ENCODE peak calls at places on chromosomes 5 and 9, in four cellular contexts. K, I, R and F are unnamed samples.

GRCh38 chr9:78072586-78073199 is 41.1 kb upstream of the GNAQ start:
- ATAC-seq in K (no peak), I (no peak), R (no peak), F (no peak)

GRCh38 chr5:133051117-133051546 is 681 bp upstream of the HSPA4 start:
- ATAC-seq in K (peak; percentile 1), I (no peak), R (no peak), F (peak; percentile 3)

GRCh38 chr5:73122875-73123810 is 2.8 kb downstream of the TMEM171 start:
- ATAC-seq in K (no peak), I (no peak), R (no peak), F (no peak)

GRCh38 chr5:135740475-135740874 is 94.0 kb upstream of the SLC25A48 start:
- ATAC-seq in K (no peak), I (no peak), R (no peak), F (no peak)

GRCh38 chr5:89866410-89866809 is 543.1 kb downstream of the CETN3 start:
- ATAC-seq in K (no peak), I (no peak), R (no peak), F (no peak)

GRCh38 chr5:74631088-74631960 is 9.2 kb downstream of the ENC1 start:
- ATAC-seq in K (peak; percentile 70), I (no peak), R (peak; percentile 25), F (no peak)

GRCh38 chr5:171798413-171798812 is 12.8 kb downstream of the SMIM23 start:
- ATAC-seq in K (no peak), I (no peak), R (no peak), F (no peak)

GRCh38 chr5:27315541-27316282 is 277.3 kb upstream of the CDH9 start:
- ATAC-seq in K (no peak), I (no peak), R (peak; percentile 74), F (no peak)

GRCh38 chr9:90141723-90142122 is 500.9 kb downstream of the DIRAS2 start:
- ATAC-seq in K (no peak), I (no peak), R (peak; percentile 64), F (no peak)

GRCh38 chr9:35726876-35727438 is 5.0 kb downstream of the TLN1 start:
- ATAC-seq in K (peak; percentile 29), I (peak; percentile 49), R (peak; percentile 8), F (peak; percentile 60)

GRCh38 chr5:86974910-86975309 is 292.8 kb upstream of the RASA1 start:
- ATAC-seq in K (peak; percentile 50), I (peak; percentile 41), R (no peak), F (peak; percentile 45)

GRCh38 chr5:139495644-139496435 is 13.3 kb upstream of the STING1 start:
- ATAC-seq in K (peak; percentile 47), I (no peak), R (peak; percentile 75), F (no peak)

GRCh38 chr5:148843510-148844318 is 17.3 kb downstream of the ADRB2 start:
- ATAC-seq in K (peak; percentile 75), I (no peak), R (no peak), F (no peak)

GRCh38 chr9:137270929-137271695 is 6.4 kb upstream of the TOR4A start:
- ATAC-seq in K (no peak), I (no peak), R (no peak), F (no peak)

GRCh38 chr5:3333105-3333504 is 262.5 kb upstream of the IRX1 start:
- ATAC-seq in K (no peak), I (no peak), R (no peak), F (no peak)

GRCh38 chr9:16180546-16180945 is 627.7 kb downstream of the CCDC171 start:
- ATAC-seq in K (no peak), I (no peak), R (no peak), F (no peak)

GRCh38 chr5:23284656-23285055 is 222.8 kb upstream of the PRDM9 start:
- ATAC-seq in K (no peak), I (no peak), R (no peak), F (no peak)

GRCh38 chr5:71013575-71013974 is 11.6 kb downstream of the NAIP start:
- ATAC-seq in K (no peak), I (no peak), R (no peak), F (no peak)

GRCh38 chr9:38106488-38106887 is 37.5 kb upstream of the SHB start:
- ATAC-seq in K (no peak), I (no peak), R (no peak), F (no peak)

GRCh38 chr5:171295801-171296200 is 13.2 kb upstream of the TLX3 start:
- ATAC-seq in K (no peak), I (no peak), R (no peak), F (no peak)

GRCh38 chr9:27924502-27924901 is 351.2 kb upstream of the C9orf72 start:
- ATAC-seq in K (no peak), I (no peak), R (no peak), F (no peak)

GRCh38 chr5:168833936-168834335 is 254.8 kb upstream of the PANK3 start:
- ATAC-seq in K (no peak), I (no peak), R (no peak), F (no peak)

GRCh38 chr5:53424691-53425597 is 55.5 kb upstream of the FST start:
- ATAC-seq in K (no peak), I (no peak), R (no peak), F (no peak)
- TF ChIP-seq CTCF in K (no peak), I (no peak), R (no peak), F (no peak)

DNA sequence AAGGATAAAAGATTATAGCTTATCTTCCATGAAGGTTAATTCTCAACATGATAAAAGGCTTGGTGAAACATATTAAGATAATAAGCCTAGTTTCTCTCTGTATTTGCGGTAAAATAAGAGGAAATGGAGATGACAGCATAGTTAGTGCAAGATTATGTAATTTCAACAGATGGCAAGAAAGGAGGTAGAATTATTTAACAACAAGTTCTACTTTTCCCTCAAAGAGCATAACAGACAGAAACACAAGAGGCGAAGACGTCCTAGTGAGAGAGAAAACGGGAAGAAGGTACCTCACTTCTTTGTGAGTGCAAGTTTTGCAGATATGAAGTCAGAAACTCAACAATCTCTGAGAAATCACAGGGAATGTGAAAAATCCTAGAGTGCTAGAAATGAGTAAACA is 144.8 kb upstream of the ADCY2 start:
- ATAC-seq in K (no peak), I (no peak), R (no peak), F (peak; percentile 31)
- H3K4me3 ChIP-seq in K (no peak overlapping the region), I (peak overlapping the region; percentile 14), R (no peak overlapping the region), F (no peak overlapping the region)

GRCh38 chr5:146622391-146622790 is 106.4 kb upstream of the GPR151 start:
- ATAC-seq in K (no peak), I (no peak), R (no peak), F (no peak)
- TF ChIP-seq CTCF in K (no peak), I (no peak), R (peak; percentile 22), F (no peak)

GRCh38 chr5:59789197-59789596 is 104.3 kb downstream of the PDE4D start:
- ATAC-seq in K (no peak), I (no peak), R (no peak), F (peak; percentile 60)
- H3K4me3 ChIP-seq in K (no peak overlapping the region), I (no peak overlapping the region), R (no peak overlapping the region), F (no peak overlapping the region)

GRCh38 chr9:69157751-69158466 is 16.2 kb upstream of the TJP2 start:
- ATAC-seq in K (no peak), I (no peak), R (peak; percentile 95), F (no peak)
- TF ChIP-seq CTCF in K (peak; percentile 40), I (no peak), R (peak; percentile 29), F (no peak)

DNA sequence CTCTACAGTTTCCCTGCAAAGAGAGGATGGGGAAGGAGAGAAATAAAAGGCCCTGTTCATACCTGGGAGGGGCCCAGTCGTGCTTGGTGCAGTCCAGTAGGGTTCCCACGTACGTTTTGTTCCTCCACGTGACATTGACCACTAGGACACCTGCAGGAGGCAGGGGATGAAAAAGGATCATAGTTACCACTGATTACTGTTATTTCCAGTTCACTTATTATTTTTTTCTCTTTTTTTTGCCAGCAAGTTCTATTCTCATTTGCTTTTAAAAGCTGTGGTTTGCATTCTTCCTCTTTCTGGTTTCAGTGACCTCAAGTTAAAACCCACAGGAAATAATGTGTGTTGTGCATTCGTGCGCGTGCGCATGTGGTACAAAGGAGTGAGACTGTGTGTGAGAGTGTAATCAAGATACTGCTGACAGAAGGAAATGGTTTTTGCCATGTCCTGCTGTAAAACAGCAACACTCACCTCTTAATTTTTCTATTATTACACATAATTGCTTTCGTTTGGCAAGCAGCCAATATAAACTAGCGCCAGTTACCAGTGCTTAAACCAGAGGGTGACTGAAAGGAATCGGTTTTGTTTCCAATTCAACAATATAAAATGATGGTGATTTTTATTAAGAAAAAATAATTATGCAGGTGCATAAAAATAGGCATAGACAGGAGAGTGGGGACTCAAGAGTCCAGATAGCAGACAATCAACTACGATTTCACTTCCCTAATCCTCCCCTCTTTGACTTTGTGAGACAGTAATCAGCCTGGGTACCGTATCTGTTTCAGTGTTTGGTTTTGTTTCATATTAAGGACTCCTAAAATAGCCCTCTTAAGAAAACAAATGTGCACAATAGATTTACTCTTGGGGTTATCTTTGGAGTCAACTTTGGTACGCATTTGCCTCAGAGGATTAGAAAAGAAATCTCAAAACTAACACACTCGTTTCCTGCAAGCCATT is 96.6 kb downstream of the ZNF608 start:
- ATAC-seq in K (peak; percentile 47), I (peak; percentile 35), R (peak; percentile 23), F (peak; percentile 17)
- H3K4me3 ChIP-seq in K (peak overlapping the region; percentile 10), I (peak overlapping the region; percentile 37), R (peak overlapping the region; percentile 6), F (no peak overlapping the region)

GRCh38 chr9:111601237-111602018 is 2.0 kb upstream of the PTGR1 start:
- ATAC-seq in K (no peak), I (no peak), R (no peak), F (no peak)

GRCh38 chr9:111599092-111599947 is at the start of gene PTGR1:
- ATAC-seq in K (peak; percentile 91), I (peak; percentile 72), R (peak; percentile 87), F (peak; percentile 82)

GRCh38 chr9:111598730-111599091 is 736 bp downstream of the PTGR1 start:
- ATAC-seq in K (peak; percentile 50), I (no peak), R (peak; percentile 31), F (peak; percentile 79)

GRCh38 chr9:111599948-111600343 is 499 bp upstream of the PTGR1 start:
- ATAC-seq in K (peak; percentile 5), I (no peak), R (no peak), F (no peak)

DNA sequence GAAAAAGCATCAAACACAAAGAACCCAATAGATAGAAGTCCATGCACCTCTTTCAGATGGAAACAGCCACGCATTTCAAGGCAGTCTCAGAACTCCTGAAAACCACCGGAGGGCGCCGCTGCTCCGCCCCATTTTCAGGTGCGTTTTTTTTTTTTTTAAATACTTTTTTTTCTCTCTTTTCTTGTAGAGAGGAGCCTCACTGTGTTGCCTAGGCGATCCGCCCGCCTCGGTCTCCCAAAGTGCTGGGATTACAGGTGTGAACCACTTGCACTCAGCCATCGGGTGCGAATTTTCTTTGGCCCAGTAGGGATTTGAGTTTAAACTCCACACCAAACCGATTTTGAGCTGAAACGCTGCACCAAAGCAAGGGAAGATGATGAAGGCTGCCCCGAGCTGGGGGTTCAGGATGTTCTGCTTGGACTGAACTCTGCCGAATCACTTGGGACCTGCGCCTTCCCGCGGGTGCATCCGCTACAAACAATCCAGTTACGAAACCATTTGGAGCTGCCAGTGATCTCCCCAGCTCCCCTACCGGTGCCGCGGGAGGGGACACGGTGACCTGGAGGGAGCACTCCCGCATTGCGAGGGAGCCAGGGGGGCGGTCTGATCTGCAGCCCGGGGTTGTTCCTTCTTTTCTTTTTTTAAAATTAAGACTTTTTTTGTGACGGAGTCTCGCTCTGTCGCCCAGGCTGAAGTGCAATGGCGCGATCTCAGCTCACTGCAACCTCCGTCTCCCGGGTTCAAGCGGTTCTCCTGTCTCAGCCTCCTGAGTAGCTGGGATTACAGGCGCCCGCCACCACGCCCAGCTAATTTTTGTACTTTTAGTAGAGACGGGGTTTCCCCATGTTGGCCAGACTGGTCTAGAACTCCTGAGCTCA is 1.4 kb downstream of the PTGR1 start:
- ATAC-seq in K (peak; percentile 57), I (peak; percentile 48), R (peak; percentile 24), F (peak; percentile 68)
- TF ChIP-seq CTCF in K (peak; percentile 60), I (peak; percentile 41), R (peak; percentile 75), F (peak; percentile 44)